ENCODE peak calls at places on chromosomes 16 and 17, in six cellular contexts. J, E, V, A, O and T are unnamed samples.

GRCh38 chr17:58083491-58084316 is 485 bp downstream of the DYNLL2 start:
- DNase-seq in E (no peak), V (peak; percentile 66), J (peak; percentile 62), A (peak; percentile 25), O (peak; percentile 44), T (peak; percentile 67)

GRCh38 chr17:73640691-73641090 is 3.6 kb downstream of the SDK2 start:
- DNase-seq in V (no peak), O (no peak), J (no peak), A (no peak), E (no peak), T (no peak)

GRCh38 chr17:80544655-80545498 is at the start of gene RPTOR:
- DNase-seq in E (peak; percentile 80), V (peak; percentile 90), J (peak; percentile 93), A (peak; percentile 77), O (peak; percentile 82), T (peak; percentile 83)

GRCh38 chr16:83054302-83054701 is 427.5 kb downstream of the CDH13 start:
- DNase-seq in E (no peak), J (no peak), A (peak; percentile 59), V (peak; percentile 20), O (no peak), T (no peak)

GRCh38 chr16:88779406-88780099 is 5.5 kb downstream of the PIEZO1 start:
- DNase-seq in O (no peak), E (no peak), J (no peak), V (no peak), A (no peak), T (no peak)

GRCh38 chr17:1347681-1348318 is 52.2 kb downstream of the YWHAE start:
- DNase-seq in J (no peak), O (no peak), V (no peak), E (no peak), A (no peak), T (peak; percentile 33)

GRCh38 chr17:20975566-20975965 is 67.2 kb downstream of the USP22 start:
- DNase-seq in A (peak; percentile 78), O (no peak), E (no peak), V (peak; percentile 27), J (no peak), T (no peak)

GRCh38 chr17:57628421-57628820 is 116.7 kb downstream of the CCDC182 start:
- DNase-seq in O (no peak), V (no peak), J (no peak), E (no peak), A (no peak), T (no peak)

GRCh38 chr17:71975331-71975801 is 145.5 kb upstream of the SOX9 start:
- DNase-seq in E (no peak), J (peak; percentile 12), A (no peak), O (no peak), V (no peak), T (no peak)

GRCh38 chr16:2854700-2855309 is 3.2 kb downstream of the PRSS22 start:
- DNase-seq in O (no peak), V (no peak), A (no peak), J (no peak), E (no peak), T (no peak)

GRCh38 chr16:88010343-88010970 is 59.2 kb downstream of the BANP start:
- DNase-seq in A (no peak), J (no peak), O (no peak), V (no peak), E (no peak), T (no peak)

GRCh38 chr17:72719206-72719581 is 373.3 kb downstream of the SLC39A11 start:
- DNase-seq in V (no peak), E (no peak), A (no peak), O (no peak), J (no peak), T (no peak)

GRCh38 chr17:46917041-46917440 is 5.9 kb upstream of the GOSR2 start:
- DNase-seq in E (no peak), J (no peak), A (no peak), V (no peak), O (no peak), T (no peak)

GRCh38 chr17:4555863-4556646 is 871 bp upstream of the MYBBP1A start:
- DNase-seq in V (no peak), A (no peak), O (no peak), J (no peak), E (no peak), T (no peak)

GRCh38 chr17:66702106-66702936 is 132.6 kb upstream of the CACNG5 start:
- DNase-seq in E (no peak), J (no peak), O (no peak), V (no peak), A (peak; percentile 97), T (no peak)

GRCh38 chr17:62704381-62704971 is 77.0 kb downstream of the MRC2 start:
- DNase-seq in J (peak; percentile 46), O (no peak), A (peak; percentile 82), V (peak; percentile 20), E (no peak), T (peak; percentile 47)

GRCh38 chr16:66961065-66961744 is at the start of gene CES3:
- DNase-seq in V (peak; percentile 90), A (peak; percentile 41), J (peak; percentile 15), E (no peak), O (peak; percentile 60), T (peak; percentile 70)

GRCh38 chr16:19767497-19767896 is 49.4 kb downstream of the IQCK start:
- DNase-seq in A (no peak), O (no peak), J (no peak), E (no peak), V (no peak), T (no peak)

GRCh38 chr17:17093764-17094163 is 51.5 kb downstream of the MPRIP start:
- DNase-seq in E (no peak), V (no peak), J (no peak), A (no peak), O (no peak), T (no peak)

GRCh38 chr17:20121359-20122235 is 112.4 kb downstream of the SPECC1 start:
- DNase-seq in V (peak; percentile 59), E (peak; percentile 58), J (peak; percentile 63), A (peak; percentile 55), O (peak; percentile 63), T (peak; percentile 51)

GRCh38 chr16:23249830-23250229 is 52.3 kb upstream of the SCNN1B start:
- DNase-seq in A (no peak), E (no peak), O (no peak), V (no peak), J (no peak), T (no peak)

GRCh38 chr16:1990336-1991134 is 765 bp downstream of the SYNGR3 start:
- DNase-seq in J (no peak), V (peak; percentile 20), A (no peak), E (peak; percentile 39), O (no peak), T (peak; percentile 45)

GRCh38 chr16:88387941-88388627 is 5.3 kb downstream of the ZNF469 start:
- DNase-seq in O (no peak), A (peak; percentile 28), J (peak; percentile 42), E (no peak), V (peak; percentile 67), T (peak; percentile 78)

GRCh38 chr17:28953444-28954118 is 2.3 kb upstream of the PHF12 start:
- DNase-seq in A (peak; percentile 44), O (peak; percentile 64), E (peak; percentile 40), J (peak; percentile 17), V (peak; percentile 60), T (peak; percentile 41)